ENCODE peak calls at places on chromosomes 2 and 18, in five cellular contexts. K is fibroblast of lung; W is activated CD4-positive, alpha-beta T cell treated with anti-CD3 and anti-CD28 coated beads, Interleukin-2, amount 50 U/mL, for 1 hour; C is stimulated activated CD4-positive, alpha-beta T cell treated with anti-CD3 and anti-CD28 coated beads, Interleukin-15, amount 100 ng/mL, for 48 hours; U is germinal center. A is an unnamed sample.

GRCh38 chr2:64288321-64288931 is 144.2 kb upstream of the PELI1 start:
- DNase-seq in K (peak; percentile 72), W (no peak), C (no peak), U (no peak), A (no peak)

GRCh38 chr2:212546669-212547068 is 8.1 kb upstream of the ERBB4 start:
- DNase-seq in K (no peak), W (no peak), C (no peak), U (no peak), A (no peak)

GRCh38 chr2:102891261-102891660 is 129.4 kb downstream of the TMEM182 start:
- DNase-seq in K (peak; percentile 60), W (no peak), C (no peak), U (no peak), A (no peak)

GRCh38 chr2:143422681-143423080 is 293.5 kb downstream of the ARHGAP15 start:
- DNase-seq in K (no peak), W (no peak), C (no peak), U (no peak), A (no peak)

GRCh38 chr2:44852594-44852993 is 88.9 kb upstream of the SIX3 start:
- DNase-seq in K (no peak), W (no peak), C (no peak), U (no peak), A (no peak)

GRCh38 chr2:99297990-99298389 is 3.0 kb downstream of the LYG1 start:
- DNase-seq in K (no peak), W (no peak), C (no peak), U (no peak), A (no peak)

GRCh38 chr18:48634491-48634890 is 95.7 kb downstream of the CTIF start:
- DNase-seq in K (no peak), W (no peak), C (no peak), U (no peak), A (no peak)

GRCh38 chr2:85523906-85524566 is 14.9 kb upstream of the MAT2A start:
- DNase-seq in K (no peak), W (no peak), C (no peak), U (no peak), A (no peak)

GRCh38 chr2:48268671-48269070 is 261.3 kb upstream of the STON1 start:
- DNase-seq in K (no peak), W (no peak), C (no peak), U (no peak), A (no peak)

GRCh38 chr18:42883177-42883576 is 232.3 kb downstream of the RIT2 start:
- DNase-seq in K (no peak), W (no peak), C (no peak), U (no peak), A (no peak)